ENCODE peak calls at places on chromosomes 4 and X, in ten cellular contexts. One of them, this sample, is unnamed.

GRCh38 chrX:1281511-1281910 is 12.9 kb downstream of the CSF2RA start:
- DNase-seq in heart left ventricle: no peak
- DNase-seq in IMR-90: peak; percentile 14
- DNase-seq in HCT116: no peak
- DNase-seq in suprapubic skin: no peak
- DNase-seq in HepG2: no peak
- DNase-seq in transverse colon: no peak
- DNase-seq in A549: peak; percentile 80
- DNase-seq in gastrocnemius medialis: no peak
- DNase-seq in breast epithelium: no peak
- DNase-seq in this sample: no peak

GRCh38 chr4:61427099-61427817 is 227.1 kb downstream of the ADGRL3 start:
- DNase-seq in HepG2: no peak
- DNase-seq in IMR-90: no peak
- DNase-seq in HCT116: no peak
- DNase-seq in heart left ventricle: no peak
- DNase-seq in suprapubic skin: no peak
- DNase-seq in transverse colon: no peak
- DNase-seq in breast epithelium: no peak
- DNase-seq in A549: no peak
- DNase-seq in gastrocnemius medialis: no peak
- DNase-seq in this sample: no peak

GRCh38 chr4:13364178-13364577 is 120.0 kb downstream of the RAB28 start:
- DNase-seq in transverse colon: no peak
- DNase-seq in breast epithelium: no peak
- DNase-seq in gastrocnemius medialis: no peak
- DNase-seq in suprapubic skin: no peak
- DNase-seq in A549: no peak
- DNase-seq in IMR-90: no peak
- DNase-seq in heart left ventricle: no peak
- DNase-seq in HCT116: no peak
- DNase-seq in HepG2: no peak
- DNase-seq in this sample: no peak

GRCh38 chr4:52250124-52250523 is 199.0 kb downstream of the SPATA18 start:
- DNase-seq in breast epithelium: no peak
- DNase-seq in HCT116: no peak
- DNase-seq in HepG2: no peak
- DNase-seq in suprapubic skin: no peak
- DNase-seq in heart left ventricle: peak; percentile 67
- DNase-seq in IMR-90: no peak
- DNase-seq in transverse colon: no peak
- DNase-seq in A549: no peak
- DNase-seq in gastrocnemius medialis: peak; percentile 59
- DNase-seq in this sample: peak; percentile 48

GRCh38 chr4:83223781-83224180 is 60.8 kb downstream of the COQ2 start:
- DNase-seq in A549: no peak
- DNase-seq in transverse colon: no peak
- DNase-seq in heart left ventricle: no peak
- DNase-seq in breast epithelium: no peak
- DNase-seq in HCT116: no peak
- DNase-seq in suprapubic skin: no peak
- DNase-seq in IMR-90: no peak
- DNase-seq in HepG2: no peak
- DNase-seq in gastrocnemius medialis: no peak
- DNase-seq in this sample: no peak

GRCh38 chr4:28774344-28774743 is 1913.7 kb downstream of the STIM2 start:
- DNase-seq in IMR-90: no peak
- DNase-seq in heart left ventricle: no peak
- DNase-seq in HepG2: no peak
- DNase-seq in transverse colon: no peak
- DNase-seq in A549: no peak
- DNase-seq in suprapubic skin: no peak
- DNase-seq in gastrocnemius medialis: no peak
- DNase-seq in HCT116: no peak
- DNase-seq in breast epithelium: no peak
- DNase-seq in this sample: no peak

GRCh38 chrX:139889760-139890159 is 43.1 kb downstream of the ATP11C start:
- DNase-seq in A549: no peak
- DNase-seq in HepG2: no peak
- DNase-seq in HCT116: no peak
- DNase-seq in suprapubic skin: no peak
- DNase-seq in transverse colon: no peak
- DNase-seq in breast epithelium: no peak
- DNase-seq in gastrocnemius medialis: no peak
- DNase-seq in IMR-90: peak; percentile 31
- DNase-seq in heart left ventricle: no peak
- DNase-seq in this sample: no peak

GRCh38 chr4:18398661-18399060 is 377.1 kb upstream of the LCORL start:
- DNase-seq in suprapubic skin: no peak
- DNase-seq in transverse colon: no peak
- DNase-seq in gastrocnemius medialis: no peak
- DNase-seq in HepG2: no peak
- DNase-seq in heart left ventricle: no peak
- DNase-seq in IMR-90: no peak
- DNase-seq in A549: no peak
- DNase-seq in HCT116: no peak
- DNase-seq in breast epithelium: no peak
- DNase-seq in this sample: no peak

GRCh38 chr4:85720736-85721135 is 245.8 kb downstream of the ARHGAP24 start:
- DNase-seq in HCT116: no peak
- DNase-seq in A549: peak; percentile 79
- DNase-seq in transverse colon: no peak
- DNase-seq in heart left ventricle: no peak
- DNase-seq in suprapubic skin: no peak
- DNase-seq in gastrocnemius medialis: no peak
- DNase-seq in breast epithelium: no peak
- DNase-seq in IMR-90: peak; percentile 23
- DNase-seq in HepG2: peak; percentile 7
- DNase-seq in this sample: no peak

GRCh38 chr4:14841801-14842748 is 160.2 kb upstream of the CPEB2 start:
- DNase-seq in HCT116: no peak
- DNase-seq in gastrocnemius medialis: peak; percentile 28
- DNase-seq in A549: peak; percentile 13
- DNase-seq in transverse colon: peak; percentile 56
- DNase-seq in HepG2: no peak
- DNase-seq in breast epithelium: no peak
- DNase-seq in heart left ventricle: peak; percentile 48
- DNase-seq in suprapubic skin: no peak
- DNase-seq in IMR-90: no peak
- DNase-seq in this sample: no peak

GRCh38 chrX:54807524-54808108 is at the start of gene MAGED2:
- DNase-seq in heart left ventricle: peak; percentile 49
- DNase-seq in HepG2: no peak
- DNase-seq in HCT116: no peak
- DNase-seq in breast epithelium: no peak
- DNase-seq in suprapubic skin: no peak
- DNase-seq in IMR-90: peak; percentile 16
- DNase-seq in A549: no peak
- DNase-seq in gastrocnemius medialis: no peak
- DNase-seq in transverse colon: peak; percentile 33
- DNase-seq in this sample: peak; percentile 43

GRCh38 chrX:39133971-39134370 is 332.7 kb downstream of the MID1IP1 start:
- DNase-seq in suprapubic skin: no peak
- DNase-seq in gastrocnemius medialis: no peak
- DNase-seq in HepG2: no peak
- DNase-seq in transverse colon: peak; percentile 19
- DNase-seq in HCT116: no peak
- DNase-seq in breast epithelium: no peak
- DNase-seq in IMR-90: no peak
- DNase-seq in A549: peak; percentile 4
- DNase-seq in heart left ventricle: no peak
- DNase-seq in this sample: no peak

GRCh38 chr4:36046026-36046425 is 198.3 kb downstream of the ARAP2 start:
- DNase-seq in A549: no peak
- DNase-seq in suprapubic skin: no peak
- DNase-seq in breast epithelium: no peak
- DNase-seq in transverse colon: no peak
- DNase-seq in gastrocnemius medialis: no peak
- DNase-seq in heart left ventricle: no peak
- DNase-seq in HCT116: no peak
- DNase-seq in IMR-90: no peak
- DNase-seq in HepG2: no peak
- DNase-seq in this sample: no peak

GRCh38 chr4:150242820-150243458 is 164.7 kb downstream of the DCLK2 start:
- DNase-seq in heart left ventricle: no peak
- DNase-seq in A549: peak; percentile 37
- DNase-seq in IMR-90: peak; percentile 60
- DNase-seq in breast epithelium: no peak
- DNase-seq in HCT116: peak; percentile 12
- DNase-seq in suprapubic skin: no peak
- DNase-seq in transverse colon: no peak
- DNase-seq in gastrocnemius medialis: no peak
- DNase-seq in HepG2: no peak
- DNase-seq in this sample: peak; percentile 23

DNA sequence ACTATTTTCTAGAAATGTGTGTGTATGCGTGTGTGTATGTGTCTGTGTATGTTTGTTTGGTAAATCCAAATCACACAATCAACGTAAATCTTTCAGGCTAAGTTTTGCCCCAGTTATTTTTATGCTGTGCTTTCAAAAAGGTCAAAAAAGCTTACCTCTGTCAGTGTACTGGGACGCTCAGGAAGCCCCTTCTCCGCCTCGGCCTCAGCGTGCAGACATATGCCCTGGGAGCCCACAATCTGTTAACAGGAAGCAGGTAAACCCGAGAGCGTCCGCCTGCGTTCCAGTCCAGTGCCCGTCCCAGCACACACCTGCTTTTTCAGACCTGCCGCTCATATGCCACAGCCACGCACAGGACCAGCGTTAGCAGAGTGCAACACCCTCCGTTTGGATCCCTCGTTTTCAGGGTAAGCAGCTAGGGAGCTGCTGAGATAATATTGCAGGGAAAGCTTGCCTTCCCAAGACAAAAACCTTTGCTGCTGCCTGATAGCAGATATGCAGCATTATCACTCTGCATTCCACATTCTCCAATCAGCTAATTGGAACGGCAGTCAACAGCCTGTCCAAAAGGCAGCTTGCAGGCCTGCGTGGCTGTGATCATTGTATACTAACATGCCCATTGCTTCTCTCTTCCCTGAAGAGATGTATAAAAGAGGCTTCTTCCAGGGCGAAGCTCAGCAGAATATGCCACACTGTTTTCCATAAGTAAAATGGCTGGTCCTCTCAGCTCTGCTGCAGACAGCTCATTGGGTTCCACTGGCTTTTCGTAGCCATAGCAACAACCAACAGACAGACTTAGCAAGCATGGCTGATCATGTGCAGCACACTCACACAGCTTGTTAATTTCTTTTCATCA is at the start of gene SORBS2:
- DNase-seq in suprapubic skin: no peak
- DNase-seq in gastrocnemius medialis: no peak
- DNase-seq in HCT116: no peak
- DNase-seq in transverse colon: peak; percentile 74
- DNase-seq in breast epithelium: peak; percentile 65
- DNase-seq in heart left ventricle: no peak
- DNase-seq in HepG2: peak; percentile 81
- DNase-seq in A549: no peak
- DNase-seq in IMR-90: peak; percentile 25
- DNase-seq in this sample: no peak
- TF ChIP-seq POLR2A in suprapubic skin: no peak
- TF ChIP-seq POLR2A in gastrocnemius medialis: no peak
- TF ChIP-seq POLR2A in HCT116: no peak
- TF ChIP-seq POLR2A in transverse colon: peak; percentile 47
- TF ChIP-seq POLR2A in breast epithelium: no peak
- TF ChIP-seq POLR2A in heart left ventricle: peak; percentile 60
- TF ChIP-seq POLR2A in HepG2: no peak
- TF ChIP-seq POLR2A in A549: no peak
- TF ChIP-seq POLR2A in IMR-90: no peak
- TF ChIP-seq POLR2A in this sample: no peak

GRCh38 chrX:154452823-154453222 is 5.3 kb upstream of the PLXNA3 start:
- DNase-seq in gastrocnemius medialis: no peak
- DNase-seq in breast epithelium: no peak
- DNase-seq in IMR-90: no peak
- DNase-seq in suprapubic skin: no peak
- DNase-seq in transverse colon: no peak
- DNase-seq in HepG2: no peak
- DNase-seq in A549: no peak
- DNase-seq in HCT116: no peak
- DNase-seq in heart left ventricle: no peak
- DNase-seq in this sample: no peak
- TF ChIP-seq CTCF in gastrocnemius medialis: no peak
- TF ChIP-seq CTCF in breast epithelium: no peak
- TF ChIP-seq CTCF in IMR-90: no peak
- TF ChIP-seq CTCF in suprapubic skin: no peak
- TF ChIP-seq CTCF in transverse colon: no peak
- TF ChIP-seq CTCF in HepG2: no peak
- TF ChIP-seq CTCF in A549: no peak
- TF ChIP-seq CTCF in HCT116: no peak
- TF ChIP-seq CTCF in heart left ventricle: no peak
- TF ChIP-seq CTCF in this sample: no peak

GRCh38 chr4:139167774-139168444 is 9.1 kb downstream of the ELF2 start:
- DNase-seq in A549: peak; percentile 62
- DNase-seq in heart left ventricle: no peak
- DNase-seq in transverse colon: no peak
- DNase-seq in suprapubic skin: no peak
- DNase-seq in HCT116: peak; percentile 35
- DNase-seq in HepG2: peak; percentile 62
- DNase-seq in breast epithelium: no peak
- DNase-seq in gastrocnemius medialis: no peak
- DNase-seq in IMR-90: peak; percentile 68
- DNase-seq in this sample: no peak
- H3K4me3 ChIP-seq in A549: no peak overlapping the region
- H3K4me3 ChIP-seq in heart left ventricle: no peak overlapping the region
- H3K4me3 ChIP-seq in transverse colon: no peak overlapping the region
- H3K4me3 ChIP-seq in suprapubic skin: no peak overlapping the region
- H3K4me3 ChIP-seq in HCT116: no peak overlapping the region
- H3K4me3 ChIP-seq in HepG2: no peak overlapping the region
- H3K4me3 ChIP-seq in breast epithelium: no peak overlapping the region
- H3K4me3 ChIP-seq in gastrocnemius medialis: no peak overlapping the region
- H3K4me3 ChIP-seq in IMR-90: no peak overlapping the region
- H3K4me3 ChIP-seq in this sample: no peak overlapping the region

DNA sequence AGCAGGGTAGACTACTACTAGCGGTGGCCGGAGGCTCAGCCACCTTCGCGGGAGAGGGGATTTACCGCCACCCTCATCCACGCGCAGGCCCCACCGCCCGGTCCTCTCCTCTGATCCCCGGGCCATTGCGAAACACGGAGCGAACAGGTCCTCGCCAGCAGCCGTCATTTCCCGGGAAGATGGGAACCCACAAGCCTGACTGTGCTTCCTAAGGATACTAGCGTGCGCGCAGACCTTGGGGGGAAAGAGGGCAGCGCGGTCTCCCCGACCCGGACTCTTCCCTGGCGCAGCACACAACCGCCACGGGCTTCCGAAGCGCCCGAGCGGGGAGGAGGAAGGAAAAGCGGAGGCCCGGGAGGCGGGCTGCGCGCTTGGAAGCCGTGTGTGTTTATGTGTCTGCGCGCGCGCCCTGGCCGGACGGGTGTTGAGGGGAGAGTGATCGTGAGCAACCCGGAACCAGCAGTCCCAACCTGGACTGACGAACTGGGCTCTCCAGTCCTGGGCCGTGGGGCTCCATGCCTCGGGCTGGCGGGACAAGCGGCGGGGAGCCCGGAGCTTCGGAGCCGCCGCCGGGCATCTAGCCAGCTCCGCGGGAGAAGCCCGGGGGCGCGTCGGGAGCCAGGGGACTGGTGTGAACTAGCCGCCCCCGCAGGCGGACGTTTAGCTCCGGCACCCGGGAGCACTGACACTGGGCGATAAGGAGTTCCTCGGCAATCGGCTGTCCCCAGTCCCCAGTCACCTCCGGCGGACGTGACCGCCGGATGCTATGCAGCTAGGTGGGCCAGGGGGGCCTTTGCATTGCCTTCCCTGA is 74.6 kb upstream of the BCOR start:
- DNase-seq in transverse colon: peak; percentile 64
- DNase-seq in HCT116: no peak
- DNase-seq in IMR-90: peak; percentile 44
- DNase-seq in gastrocnemius medialis: peak; percentile 44
- DNase-seq in suprapubic skin: peak; percentile 78
- DNase-seq in breast epithelium: peak; percentile 68
- DNase-seq in heart left ventricle: peak; percentile 73
- DNase-seq in HepG2: no peak
- DNase-seq in A549: no peak
- DNase-seq in this sample: peak; percentile 71
- TF ChIP-seq POLR2A in transverse colon: peak; percentile 64
- TF ChIP-seq POLR2A in HCT116: no peak
- TF ChIP-seq POLR2A in IMR-90: no peak
- TF ChIP-seq POLR2A in gastrocnemius medialis: peak; percentile 22
- TF ChIP-seq POLR2A in suprapubic skin: peak; percentile 28
- TF ChIP-seq POLR2A in breast epithelium: no peak
- TF ChIP-seq POLR2A in heart left ventricle: peak; percentile 16
- TF ChIP-seq POLR2A in HepG2: no peak
- TF ChIP-seq POLR2A in A549: no peak
- TF ChIP-seq POLR2A in this sample: no peak